ENCODE peak calls at places on chromosomes 6 and 20, in seven cellular contexts. One of them, this sample, is unnamed.
A peak's percentile ranks its signal among the peaks of the same experiment; 100 is the strongest.

GRCh38 chr6:136582702-136583471 is 32.7 kb upstream of the MAP7 start:
- DNase-seq in activated CD4-positive, alpha-beta T cell treated with anti-CD3 and anti-CD28 coated beads for 48 hours: no peak
- DNase-seq in anterior cingulate cortex: no peak
- DNase-seq in T-helper 17 cell: no peak
- DNase-seq in thoracic aorta: no peak
- DNase-seq in A549: peak; percentile 81
- DNase-seq in T-helper 1 cell: no peak
- DNase-seq in this sample: no peak

GRCh38 chr6:6713660-6714446 is 125.3 kb downstream of the LY86 start:
- DNase-seq in thoracic aorta: no peak
- DNase-seq in A549: peak; percentile 13
- DNase-seq in activated CD4-positive, alpha-beta T cell treated with anti-CD3 and anti-CD28 coated beads for 48 hours: no peak
- DNase-seq in T-helper 1 cell: peak; percentile 9
- DNase-seq in anterior cingulate cortex: no peak
- DNase-seq in T-helper 17 cell: no peak
- DNase-seq in this sample: no peak

GRCh38 chr6:30091577-30092381 is 16.2 kb upstream of the RNF39 start:
- DNase-seq in A549: peak; percentile 48
- DNase-seq in activated CD4-positive, alpha-beta T cell treated with anti-CD3 and anti-CD28 coated beads for 48 hours: no peak
- DNase-seq in T-helper 17 cell: no peak
- DNase-seq in thoracic aorta: no peak
- DNase-seq in T-helper 1 cell: no peak
- DNase-seq in anterior cingulate cortex: no peak
- DNase-seq in this sample: no peak

GRCh38 chr6:163226181-163226835 is 188.2 kb upstream of the QKI start:
- DNase-seq in T-helper 17 cell: no peak
- DNase-seq in activated CD4-positive, alpha-beta T cell treated with anti-CD3 and anti-CD28 coated beads for 48 hours: no peak
- DNase-seq in T-helper 1 cell: no peak
- DNase-seq in anterior cingulate cortex: no peak
- DNase-seq in A549: no peak
- DNase-seq in thoracic aorta: no peak
- DNase-seq in this sample: no peak

GRCh38 chr6:129662406-129662766 is 47.6 kb downstream of the ARHGAP18 start:
- DNase-seq in anterior cingulate cortex: no peak
- DNase-seq in A549: no peak
- DNase-seq in T-helper 1 cell: no peak
- DNase-seq in thoracic aorta: no peak
- DNase-seq in activated CD4-positive, alpha-beta T cell treated with anti-CD3 and anti-CD28 coated beads for 48 hours: no peak
- DNase-seq in T-helper 17 cell: no peak
- DNase-seq in this sample: no peak

GRCh38 chr6:36853325-36853724 is 14.1 kb upstream of the CPNE5 start:
- DNase-seq in T-helper 17 cell: no peak
- DNase-seq in anterior cingulate cortex: no peak
- DNase-seq in activated CD4-positive, alpha-beta T cell treated with anti-CD3 and anti-CD28 coated beads for 48 hours: no peak
- DNase-seq in A549: no peak
- DNase-seq in T-helper 1 cell: no peak
- DNase-seq in thoracic aorta: peak; percentile 53
- DNase-seq in this sample: no peak

GRCh38 chr6:3584611-3585010 is 127.8 kb upstream of the SLC22A23 start:
- DNase-seq in anterior cingulate cortex: no peak
- DNase-seq in activated CD4-positive, alpha-beta T cell treated with anti-CD3 and anti-CD28 coated beads for 48 hours: no peak
- DNase-seq in A549: no peak
- DNase-seq in thoracic aorta: no peak
- DNase-seq in T-helper 1 cell: no peak
- DNase-seq in T-helper 17 cell: no peak
- DNase-seq in this sample: no peak

GRCh38 chr6:71138416-71138815 is 150.2 kb upstream of the OGFRL1 start:
- DNase-seq in T-helper 1 cell: no peak
- DNase-seq in activated CD4-positive, alpha-beta T cell treated with anti-CD3 and anti-CD28 coated beads for 48 hours: no peak
- DNase-seq in T-helper 17 cell: no peak
- DNase-seq in anterior cingulate cortex: no peak
- DNase-seq in thoracic aorta: no peak
- DNase-seq in A549: no peak
- DNase-seq in this sample: no peak

GRCh38 chr6:14734416-14735340 is 511.2 kb upstream of the JARID2 start:
- DNase-seq in T-helper 17 cell: no peak
- DNase-seq in activated CD4-positive, alpha-beta T cell treated with anti-CD3 and anti-CD28 coated beads for 48 hours: peak; percentile 63
- DNase-seq in thoracic aorta: no peak
- DNase-seq in T-helper 1 cell: peak; percentile 86
- DNase-seq in A549: peak; percentile 18
- DNase-seq in anterior cingulate cortex: no peak
- DNase-seq in this sample: no peak

GRCh38 chr6:154267508-154268106 is 89.0 kb downstream of the IPCEF1 start:
- DNase-seq in T-helper 17 cell: no peak
- DNase-seq in A549: no peak
- DNase-seq in T-helper 1 cell: no peak
- DNase-seq in anterior cingulate cortex: peak; percentile 14
- DNase-seq in activated CD4-positive, alpha-beta T cell treated with anti-CD3 and anti-CD28 coated beads for 48 hours: no peak
- DNase-seq in thoracic aorta: no peak
- DNase-seq in this sample: no peak

GRCh38 chr6:161272600-161273355 is 1.1 kb downstream of the AGPAT4 start:
- DNase-seq in A549: no peak
- DNase-seq in T-helper 1 cell: no peak
- DNase-seq in T-helper 17 cell: no peak
- DNase-seq in anterior cingulate cortex: no peak
- DNase-seq in activated CD4-positive, alpha-beta T cell treated with anti-CD3 and anti-CD28 coated beads for 48 hours: no peak
- DNase-seq in thoracic aorta: no peak
- DNase-seq in this sample: no peak

GRCh38 chr6:3423439-3424184 is 33.2 kb downstream of the SLC22A23 start:
- DNase-seq in T-helper 17 cell: no peak
- DNase-seq in A549: no peak
- DNase-seq in anterior cingulate cortex: no peak
- DNase-seq in thoracic aorta: no peak
- DNase-seq in T-helper 1 cell: no peak
- DNase-seq in activated CD4-positive, alpha-beta T cell treated with anti-CD3 and anti-CD28 coated beads for 48 hours: no peak
- DNase-seq in this sample: no peak

GRCh38 chr6:42046491-42047219 is 3.7 kb upstream of the TAF8 start:
- DNase-seq in A549: no peak
- DNase-seq in T-helper 1 cell: no peak
- DNase-seq in anterior cingulate cortex: no peak
- DNase-seq in activated CD4-positive, alpha-beta T cell treated with anti-CD3 and anti-CD28 coated beads for 48 hours: no peak
- DNase-seq in T-helper 17 cell: no peak
- DNase-seq in thoracic aorta: no peak
- DNase-seq in this sample: no peak

GRCh38 chr6:37365791-37366190 is 12.0 kb downstream of the RNF8 start:
- DNase-seq in A549: no peak
- DNase-seq in anterior cingulate cortex: peak; percentile 19
- DNase-seq in thoracic aorta: no peak
- DNase-seq in T-helper 17 cell: no peak
- DNase-seq in activated CD4-positive, alpha-beta T cell treated with anti-CD3 and anti-CD28 coated beads for 48 hours: no peak
- DNase-seq in T-helper 1 cell: no peak
- DNase-seq in this sample: no peak

GRCh38 chr20:47317127-47317895 is 39.2 kb downstream of the ZMYND8 start:
- DNase-seq in thoracic aorta: peak; percentile 82
- DNase-seq in T-helper 17 cell: no peak
- DNase-seq in T-helper 1 cell: peak; percentile 85
- DNase-seq in A549: peak; percentile 82
- DNase-seq in activated CD4-positive, alpha-beta T cell treated with anti-CD3 and anti-CD28 coated beads for 48 hours: peak; percentile 73
- DNase-seq in anterior cingulate cortex: peak; percentile 45
- DNase-seq in this sample: peak; percentile 72

GRCh38 chr6:165913676-165914570 is 250.9 kb upstream of the PDE10A start:
- DNase-seq in T-helper 17 cell: no peak
- DNase-seq in anterior cingulate cortex: no peak
- DNase-seq in T-helper 1 cell: no peak
- DNase-seq in A549: peak; percentile 31
- DNase-seq in thoracic aorta: no peak
- DNase-seq in activated CD4-positive, alpha-beta T cell treated with anti-CD3 and anti-CD28 coated beads for 48 hours: no peak
- DNase-seq in this sample: no peak

GRCh38 chr6:25963426-25964123 is 973 bp downstream of the TRIM38 start:
- DNase-seq in activated CD4-positive, alpha-beta T cell treated with anti-CD3 and anti-CD28 coated beads for 48 hours: no peak
- DNase-seq in T-helper 17 cell: no peak
- DNase-seq in A549: no peak
- DNase-seq in thoracic aorta: no peak
- DNase-seq in T-helper 1 cell: no peak
- DNase-seq in anterior cingulate cortex: no peak
- DNase-seq in this sample: no peak

GRCh38 chr20:50980071-50980681 is 21.6 kb downstream of the MOCS3 start:
- DNase-seq in T-helper 1 cell: peak; percentile 11
- DNase-seq in activated CD4-positive, alpha-beta T cell treated with anti-CD3 and anti-CD28 coated beads for 48 hours: peak; percentile 68
- DNase-seq in thoracic aorta: no peak
- DNase-seq in T-helper 17 cell: no peak
- DNase-seq in A549: peak; percentile 88
- DNase-seq in anterior cingulate cortex: no peak
- DNase-seq in this sample: no peak

GRCh38 chr6:157492741-157493140 is 111.8 kb downstream of the ZDHHC14 start:
- DNase-seq in A549: no peak
- DNase-seq in T-helper 17 cell: no peak
- DNase-seq in anterior cingulate cortex: no peak
- DNase-seq in activated CD4-positive, alpha-beta T cell treated with anti-CD3 and anti-CD28 coated beads for 48 hours: no peak
- DNase-seq in T-helper 1 cell: no peak
- DNase-seq in thoracic aorta: no peak
- DNase-seq in this sample: no peak

GRCh38 chr6:90907931-90908655 is 321.2 kb upstream of the MAP3K7 start:
- DNase-seq in T-helper 1 cell: no peak
- DNase-seq in A549: no peak
- DNase-seq in T-helper 17 cell: no peak
- DNase-seq in anterior cingulate cortex: no peak
- DNase-seq in activated CD4-positive, alpha-beta T cell treated with anti-CD3 and anti-CD28 coated beads for 48 hours: no peak
- DNase-seq in thoracic aorta: no peak
- DNase-seq in this sample: no peak

GRCh38 chr6:110971458-110971857 is 10.4 kb upstream of the RPF2 start:
- DNase-seq in thoracic aorta: no peak
- DNase-seq in A549: no peak
- DNase-seq in T-helper 1 cell: no peak
- DNase-seq in anterior cingulate cortex: no peak
- DNase-seq in T-helper 17 cell: no peak
- DNase-seq in activated CD4-positive, alpha-beta T cell treated with anti-CD3 and anti-CD28 coated beads for 48 hours: no peak
- DNase-seq in this sample: no peak

GRCh38 chr20:50304883-50305635 is 114.4 kb downstream of the CEBPB start:
- DNase-seq in anterior cingulate cortex: no peak
- DNase-seq in T-helper 1 cell: no peak
- DNase-seq in activated CD4-positive, alpha-beta T cell treated with anti-CD3 and anti-CD28 coated beads for 48 hours: no peak
- DNase-seq in thoracic aorta: peak; percentile 59
- DNase-seq in A549: no peak
- DNase-seq in T-helper 17 cell: no peak
- DNase-seq in this sample: peak; percentile 32

GRCh38 chr6:14542670-14543366 is 425.2 kb downstream of the CD83 start:
- DNase-seq in T-helper 1 cell: peak; percentile 39
- DNase-seq in thoracic aorta: no peak
- DNase-seq in A549: no peak
- DNase-seq in anterior cingulate cortex: no peak
- DNase-seq in T-helper 17 cell: no peak
- DNase-seq in activated CD4-positive, alpha-beta T cell treated with anti-CD3 and anti-CD28 coated beads for 48 hours: peak; percentile 86
- DNase-seq in this sample: peak; percentile 69

GRCh38 chr6:161349886-161350285 is 76.0 kb upstream of the AGPAT4 start:
- DNase-seq in activated CD4-positive, alpha-beta T cell treated with anti-CD3 and anti-CD28 coated beads for 48 hours: no peak
- DNase-seq in thoracic aorta: no peak
- DNase-seq in T-helper 17 cell: no peak
- DNase-seq in anterior cingulate cortex: no peak
- DNase-seq in A549: no peak
- DNase-seq in T-helper 1 cell: no peak
- DNase-seq in this sample: no peak

GRCh38 chr20:64103871-64104666 is 3.3 kb downstream of the NPBWR2 start:
- DNase-seq in anterior cingulate cortex: no peak
- DNase-seq in A549: no peak
- DNase-seq in T-helper 17 cell: no peak
- DNase-seq in activated CD4-positive, alpha-beta T cell treated with anti-CD3 and anti-CD28 coated beads for 48 hours: no peak
- DNase-seq in T-helper 1 cell: no peak
- DNase-seq in thoracic aorta: no peak
- DNase-seq in this sample: no peak

GRCh38 chr6:118468682-118469465 is 79.2 kb upstream of the PLN start:
- DNase-seq in thoracic aorta: no peak
- DNase-seq in T-helper 1 cell: no peak
- DNase-seq in T-helper 17 cell: no peak
- DNase-seq in A549: peak; percentile 36
- DNase-seq in anterior cingulate cortex: no peak
- DNase-seq in activated CD4-positive, alpha-beta T cell treated with anti-CD3 and anti-CD28 coated beads for 48 hours: no peak
- DNase-seq in this sample: no peak

GRCh38 chr6:20946037-20946436 is 411.8 kb downstream of the CDKAL1 start:
- DNase-seq in T-helper 17 cell: no peak
- DNase-seq in A549: no peak
- DNase-seq in T-helper 1 cell: peak; percentile 52
- DNase-seq in activated CD4-positive, alpha-beta T cell treated with anti-CD3 and anti-CD28 coated beads for 48 hours: peak; percentile 2
- DNase-seq in thoracic aorta: no peak
- DNase-seq in anterior cingulate cortex: no peak
- DNase-seq in this sample: no peak

GRCh38 chr6:12275084-12275483 is 15.1 kb upstream of the EDN1 start:
- DNase-seq in T-helper 1 cell: no peak
- DNase-seq in anterior cingulate cortex: no peak
- DNase-seq in T-helper 17 cell: no peak
- DNase-seq in A549: peak; percentile 53
- DNase-seq in activated CD4-positive, alpha-beta T cell treated with anti-CD3 and anti-CD28 coated beads for 48 hours: no peak
- DNase-seq in thoracic aorta: no peak
- DNase-seq in this sample: no peak

GRCh38 chr6:41036601-41037000 is 2.4 kb downstream of the UNC5CL start:
- DNase-seq in anterior cingulate cortex: no peak
- DNase-seq in T-helper 1 cell: no peak
- DNase-seq in thoracic aorta: no peak
- DNase-seq in activated CD4-positive, alpha-beta T cell treated with anti-CD3 and anti-CD28 coated beads for 48 hours: no peak
- DNase-seq in A549: no peak
- DNase-seq in T-helper 17 cell: no peak
- DNase-seq in this sample: no peak

GRCh38 chr6:101085327-101085726 is 204.2 kb upstream of the ASCC3 start:
- DNase-seq in A549: no peak
- DNase-seq in T-helper 1 cell: no peak
- DNase-seq in T-helper 17 cell: no peak
- DNase-seq in thoracic aorta: no peak
- DNase-seq in anterior cingulate cortex: no peak
- DNase-seq in activated CD4-positive, alpha-beta T cell treated with anti-CD3 and anti-CD28 coated beads for 48 hours: no peak
- DNase-seq in this sample: no peak

GRCh38 chr6:167471548-167471930 is 146.7 kb downstream of the TTLL2 start:
- DNase-seq in anterior cingulate cortex: no peak
- DNase-seq in T-helper 17 cell: no peak
- DNase-seq in activated CD4-positive, alpha-beta T cell treated with anti-CD3 and anti-CD28 coated beads for 48 hours: no peak
- DNase-seq in thoracic aorta: no peak
- DNase-seq in T-helper 1 cell: no peak
- DNase-seq in A549: no peak
- DNase-seq in this sample: no peak

GRCh38 chr20:10671221-10671849 is 2.5 kb downstream of the JAG1 start:
- DNase-seq in T-helper 17 cell: no peak
- DNase-seq in activated CD4-positive, alpha-beta T cell treated with anti-CD3 and anti-CD28 coated beads for 48 hours: peak; percentile 48
- DNase-seq in A549: peak; percentile 94
- DNase-seq in anterior cingulate cortex: peak; percentile 49
- DNase-seq in thoracic aorta: peak; percentile 70
- DNase-seq in T-helper 1 cell: peak; percentile 39
- DNase-seq in this sample: peak; percentile 78

GRCh38 chr6:156160788-156161150 is 616.4 kb upstream of the ARID1B start:
- DNase-seq in thoracic aorta: no peak
- DNase-seq in A549: no peak
- DNase-seq in activated CD4-positive, alpha-beta T cell treated with anti-CD3 and anti-CD28 coated beads for 48 hours: no peak
- DNase-seq in anterior cingulate cortex: no peak
- DNase-seq in T-helper 1 cell: no peak
- DNase-seq in T-helper 17 cell: no peak
- DNase-seq in this sample: no peak

GRCh38 chr20:13333036-13333435 is 112.0 kb downstream of the ISM1 start:
- DNase-seq in A549: no peak
- DNase-seq in activated CD4-positive, alpha-beta T cell treated with anti-CD3 and anti-CD28 coated beads for 48 hours: no peak
- DNase-seq in T-helper 17 cell: no peak
- DNase-seq in anterior cingulate cortex: no peak
- DNase-seq in T-helper 1 cell: no peak
- DNase-seq in thoracic aorta: no peak
- DNase-seq in this sample: no peak

GRCh38 chr6:35213161-35213823 is 464 bp upstream of the SCUBE3 start:
- DNase-seq in anterior cingulate cortex: no peak
- DNase-seq in A549: no peak
- DNase-seq in thoracic aorta: no peak
- DNase-seq in activated CD4-positive, alpha-beta T cell treated with anti-CD3 and anti-CD28 coated beads for 48 hours: no peak
- DNase-seq in T-helper 17 cell: no peak
- DNase-seq in T-helper 1 cell: no peak
- DNase-seq in this sample: no peak

GRCh38 chr6:105868823-105869460 is 217.2 kb upstream of the PRDM1 start:
- DNase-seq in T-helper 1 cell: no peak
- DNase-seq in activated CD4-positive, alpha-beta T cell treated with anti-CD3 and anti-CD28 coated beads for 48 hours: no peak
- DNase-seq in anterior cingulate cortex: no peak
- DNase-seq in T-helper 17 cell: no peak
- DNase-seq in A549: no peak
- DNase-seq in thoracic aorta: no peak
- DNase-seq in this sample: no peak

GRCh38 chr20:14009206-14009605 is 13.9 kb downstream of the MACROD2 start:
- DNase-seq in thoracic aorta: no peak
- DNase-seq in T-helper 17 cell: no peak
- DNase-seq in A549: no peak
- DNase-seq in anterior cingulate cortex: no peak
- DNase-seq in T-helper 1 cell: no peak
- DNase-seq in activated CD4-positive, alpha-beta T cell treated with anti-CD3 and anti-CD28 coated beads for 48 hours: no peak
- DNase-seq in this sample: no peak